ENCODE peak calls at places on chromosomes 1 and 21, in four cellular contexts. U is GM13977, R is MM.1S, A is AG04450. S is an unnamed sample.

GRCh38 chr21:43600642-43601397 is 58.5 kb downstream of the HSF2BP start:
- DNase-seq in U (no peak), R (no peak), A (peak; percentile 84), S (no peak)

GRCh38 chr1:50973875-50974617 is 4.0 kb downstream of the CDKN2C start:
- DNase-seq in U (no peak), R (no peak), A (no peak), S (no peak)

GRCh38 chr1:156488566-156489165 is 11.9 kb downstream of the MEF2D start:
- DNase-seq in U (peak; percentile 79), R (peak; percentile 90), A (no peak), S (peak; percentile 80)

GRCh38 chr1:223210786-223211115 is 67.7 kb upstream of the TLR5 start:
- DNase-seq in U (no peak), R (no peak), A (no peak), S (no peak)

GRCh38 chr1:80349218-80349617 is 1342.7 kb upstream of the ADGRL4 start:
- DNase-seq in U (no peak), R (no peak), A (no peak), S (no peak)

GRCh38 chr1:246530482-246530881 is 23.4 kb upstream of the SMYD3 start:
- DNase-seq in U (no peak), R (no peak), A (no peak), S (no peak)

GRCh38 chr1:244730153-244730933 is 77.4 kb downstream of the DESI2 start:
- DNase-seq in U (peak; percentile 48), R (no peak), A (no peak), S (peak; percentile 56)

GRCh38 chr1:45327644-45328515 is 1.2 kb downstream of the HPDL start:
- DNase-seq in U (no peak), R (no peak), A (no peak), S (peak; percentile 48)

GRCh38 chr1:234933475-234933874 is 195.2 kb downstream of the TOMM20 start:
- DNase-seq in U (peak; percentile 75), R (peak; percentile 26), A (no peak), S (peak; percentile 71)

GRCh38 chr1:151547119-151547899 is 7.2 kb downstream of the TUFT1 start:
- DNase-seq in U (no peak), R (peak; percentile 5), A (peak; percentile 88), S (no peak)

GRCh38 chr1:221945669-221946068 is 203.8 kb upstream of the DUSP10 start:
- DNase-seq in U (no peak), R (no peak), A (no peak), S (no peak)
- TF ChIP-seq CTCF in U (no peak), R (peak; percentile 13), A (no peak), S (no peak)

GRCh38 chr1:176119549-176119948 is 87.5 kb downstream of the COP1 start:
- DNase-seq in U (no peak), R (no peak), A (no peak), S (peak; percentile 9)
- TF ChIP-seq CTCF in U (peak; percentile 34), R (peak; percentile 26), A (peak; percentile 23), S (peak; percentile 13)

GRCh38 chr21:15894596-15894995 is 164.8 kb downstream of the USP25 start:
- DNase-seq in U (no peak), R (no peak), A (no peak), S (no peak)
- TF ChIP-seq CTCF in U (no peak), R (peak; percentile 17), A (peak; percentile 45), S (no peak)

GRCh38 chr1:27522860-27523665 is 33.1 kb upstream of the WASF2 start:
- DNase-seq in U (no peak), R (no peak), A (no peak), S (no peak)
- TF ChIP-seq CTCF in U (no peak), R (no peak), A (peak; percentile 26), S (no peak)

GRCh38 chr1:3471356-3472087 is 17.1 kb downstream of the ARHGEF16 start:
- DNase-seq in U (no peak), R (no peak), A (no peak), S (no peak)
- TF ChIP-seq CTCF in U (no peak), R (no peak), A (peak; percentile 51), S (no peak)

GRCh38 chr1:46671554-46671953 is at the start of gene TEX38:
- DNase-seq in U (no peak), R (no peak), A (no peak), S (no peak)
- TF ChIP-seq CTCF in U (no peak), R (no peak), A (no peak), S (no peak)

GRCh38 chr1:170133663-170134062 is 12.1 kb upstream of the NTMT2 start:
- DNase-seq in U (no peak), R (no peak), A (no peak), S (no peak)
- TF ChIP-seq CTCF in U (no peak), R (no peak), A (no peak), S (no peak)